ENCODE peak calls at places on chromosomes 7 and 10, in four cellular contexts. Y, N, Q and L are unnamed samples.

GRCh38 chr7:86645174-86645566 is 1.5 kb downstream of the GRM3 start:
- DNase-seq in Y (no peak), N (no peak), Q (no peak), L (no peak)

GRCh38 chr7:98548981-98549380 is 68.1 kb upstream of the NPTX2 start:
- DNase-seq in Y (no peak), N (no peak), Q (no peak), L (no peak)

GRCh38 chr10:78648256-78648860 is 420.4 kb upstream of the ZMIZ1 start:
- DNase-seq in Y (no peak), N (peak; percentile 55), Q (no peak), L (no peak)

GRCh38 chr7:27966219-27966780 is 214.3 kb downstream of the JAZF1 start:
- DNase-seq in Y (no peak), N (no peak), Q (no peak), L (no peak)

GRCh38 chr10:62652564-62652963 is 152.0 kb upstream of the ADO start:
- DNase-seq in Y (no peak), N (no peak), Q (no peak), L (no peak)

GRCh38 chr7:91201731-91202130 is 62.5 kb upstream of the FZD1 start:
- DNase-seq in Y (no peak), N (no peak), Q (no peak), L (no peak)

GRCh38 chr10:58064714-58065528 is 202.8 kb downstream of the IPMK start:
- DNase-seq in Y (peak; percentile 4), N (peak; percentile 58), Q (peak; percentile 48), L (peak; percentile 82)

GRCh38 chr7:101094791-101095375 is 9.6 kb downstream of the TRIM56 start:
- DNase-seq in Y (no peak), N (peak; percentile 67), Q (peak; percentile 79), L (peak; percentile 78)

GRCh38 chr10:25113231-25114035 is 61.4 kb upstream of the GPR158 start:
- DNase-seq in Y (peak; percentile 42), N (peak; percentile 53), Q (peak; percentile 68), L (peak; percentile 89)

GRCh38 chr10:75356484-75356883 is 45.1 kb downstream of the ZNF503 start:
- DNase-seq in Y (no peak), N (no peak), Q (no peak), L (no peak)

GRCh38 chr10:19839552-19839951 is 23.3 kb downstream of the PLXDC2 start:
- DNase-seq in Y (no peak), N (no peak), Q (no peak), L (no peak)

GRCh38 chr10:43137971-43138756 is at the start of gene CSGALNACT2:
- DNase-seq in Y (peak; percentile 95), N (peak; percentile 86), Q (peak; percentile 86), L (peak; percentile 83)

GRCh38 chr7:140229591-140230516 is 53.1 kb upstream of the KDM7A start:
- DNase-seq in Y (peak; percentile 96), N (no peak), Q (no peak), L (no peak)

GRCh38 chr10:96683710-96684109 is 36.6 kb downstream of the PIK3AP1 start:
- DNase-seq in Y (no peak), N (peak; percentile 10), Q (peak; percentile 34), L (no peak)

GRCh38 chr7:143361552-143362125 is 874 bp downstream of the FAM131B start:
- DNase-seq in Y (no peak), N (no peak), Q (no peak), L (no peak)

GRCh38 chr7:20647908-20648776 is 32.7 kb downstream of the ABCB5 start:
- DNase-seq in Y (no peak), N (no peak), Q (peak; percentile 5), L (peak; percentile 31)

GRCh38 chr7:128383781-128384180 is 22.3 kb upstream of the PRRT4 start:
- DNase-seq in Y (no peak), N (no peak), Q (no peak), L (no peak)